ENCODE peak calls at places on chromosomes 13 and 19, in six cellular contexts. I, D, T, Z, L and Y are unnamed samples.

GRCh38 chr19:49447485-49448431 is 3.9 kb downstream of the PIH1D1 start:
- DNase-seq in I (no peak), D (no peak), T (no peak), Z (no peak), L (no peak), Y (no peak)

GRCh38 chr13:111907341-111907880 is 159.5 kb upstream of the SOX1 start:
- DNase-seq in I (no peak), D (no peak), T (peak), Z (no peak), L (no peak), Y (no peak)

GRCh38 chr19:6047741-6048231 is 62.5 kb downstream of the RFX2 start:
- DNase-seq in I (no peak), D (no peak), T (peak), Z (peak), L (peak), Y (no peak)

GRCh38 chr19:32647361-32647760 is 27.6 kb downstream of the ANKRD27 start:
- DNase-seq in I (no peak), D (no peak), T (no peak), Z (no peak), L (no peak), Y (no peak)

GRCh38 chr13:24654741-24655140 is 25.5 kb upstream of the ATP12A start:
- DNase-seq in I (no peak), D (no peak), T (no peak), Z (peak), L (peak), Y (no peak)

GRCh38 chr13:77430377-77430951 is 103.6 kb upstream of the MYCBP2 start:
- DNase-seq in I (no peak), D (no peak), T (no peak), Z (no peak), L (no peak), Y (no peak)

GRCh38 chr19:31110331-31110730 is 238.9 kb downstream of the TSHZ3 start:
- DNase-seq in I (no peak), D (no peak), T (no peak), Z (peak), L (peak), Y (no peak)

GRCh38 chr19:19355606-19356139 is 35.0 kb downstream of the MAU2 start:
- DNase-seq in I (no peak), D (no peak), T (no peak), Z (no peak), L (no peak), Y (no peak)

GRCh38 chr19:2309734-2310362 is 1.9 kb upstream of the LINGO3 start:
- DNase-seq in I (no peak), D (no peak), T (no peak), Z (peak), L (peak), Y (no peak)

GRCh38 chr13:31331051-31331450 is 131.3 kb downstream of the B3GLCT start:
- DNase-seq in I (no peak), D (no peak), T (no peak), Z (no peak), L (no peak), Y (no peak)

GRCh38 chr19:14775855-14776254 is 2.5 kb downstream of the ADGRE2 start:
- DNase-seq in I (no peak), D (no peak), T (no peak), Z (no peak), L (no peak), Y (no peak)

GRCh38 chr13:46149272-46150133 is 32.5 kb downstream of the LCP1 start:
- DNase-seq in I (no peak), D (no peak), T (no peak), Z (peak), L (peak), Y (no peak)

GRCh38 chr13:94020833-94021232 is 458.6 kb downstream of the DCT start:
- DNase-seq in I (no peak), D (no peak), T (no peak), Z (peak), L (peak), Y (no peak)

GRCh38 chr13:60583911-60584753 is 187.1 kb downstream of the TDRD3 start:
- DNase-seq in I (peak), D (no peak), T (no peak), Z (peak), L (peak), Y (no peak)

GRCh38 chr19:47153266-47153665 is 22.6 kb downstream of the SAE1 start:
- DNase-seq in I (no peak), D (no peak), T (no peak), Z (no peak), L (no peak), Y (no peak)

GRCh38 chr19:4878491-4878968 is 11.1 kb upstream of the PLIN3 start:
- DNase-seq in I (no peak), D (no peak), T (no peak), Z (no peak), L (no peak), Y (no peak)

GRCh38 chr13:22252281-22252830 is 581.5 kb downstream of the FGF9 start:
- DNase-seq in I (no peak), D (no peak), T (no peak), Z (no peak), L (no peak), Y (no peak)

GRCh38 chr13:97385854-97386253 is 48.1 kb upstream of the RAP2A start:
- DNase-seq in I (no peak), D (no peak), T (no peak), Z (peak), L (peak), Y (no peak)

GRCh38 chr13:19910336-19911072 is 47.1 kb upstream of the ZMYM5 start:
- DNase-seq in I (no peak), D (no peak), T (no peak), Z (peak), L (peak), Y (no peak)

GRCh38 chr13:32647926-32648325 is 61.7 kb downstream of the PDS5B start:
- DNase-seq in I (no peak), D (no peak), T (no peak), Z (no peak), L (no peak), Y (no peak)

GRCh38 chr13:43537124-43537523 is 249.6 kb downstream of the ENOX1 start:
- DNase-seq in I (no peak), D (no peak), T (no peak), Z (peak), L (peak), Y (no peak)

GRCh38 chr19:15373644-15374043 is 5.9 kb downstream of the AKAP8 start:
- DNase-seq in I (no peak), D (no peak), T (no peak), Z (no peak), L (no peak), Y (no peak)

GRCh38 chr13:75135325-75135825 is 346.6 kb downstream of the TBC1D4 start:
- DNase-seq in I (no peak), D (no peak), T (no peak), Z (peak), L (peak), Y (no peak)

GRCh38 chr13:74132152-74132767 is 1.9 kb downstream of the KLF12 start:
- DNase-seq in I (no peak), D (no peak), T (no peak), Z (peak), L (peak), Y (no peak)

GRCh38 chr13:19596086-19596485 is 34.8 kb upstream of the TPTE2 start:
- DNase-seq in I (no peak), D (no peak), T (no peak), Z (no peak), L (no peak), Y (no peak)

GRCh38 chr19:18651738-18652137 is 14.9 kb downstream of the KLHL26 start:
- DNase-seq in I (no peak), D (no peak), T (no peak), Z (no peak), L (no peak), Y (no peak)

GRCh38 chr19:18650468-18651001 is 13.7 kb downstream of the KLHL26 start:
- DNase-seq in I (no peak), D (no peak), T (peak), Z (peak), L (peak), Y (no peak)

GRCh38 chr13:94342436-94343242 is 136.8 kb downstream of the DCT start:
- DNase-seq in I (no peak), D (no peak), T (no peak), Z (no peak), L (peak), Y (no peak)

GRCh38 chr13:49256841-49257240 is 9.1 kb downstream of the CDADC1 start:
- DNase-seq in I (no peak), D (no peak), T (no peak), Z (peak), L (peak), Y (no peak)

GRCh38 chr19:1472227-1473055 is 6.6 kb downstream of the C19orf25 start:
- DNase-seq in I (no peak), D (no peak), T (no peak), Z (no peak), L (no peak), Y (no peak)

GRCh38 chr19:2021453-2022140 is 6.1 kb upstream of the BTBD2 start:
- DNase-seq in I (no peak), D (no peak), T (no peak), Z (no peak), L (no peak), Y (no peak)

GRCh38 chr13:59746291-59746962 is 417.3 kb downstream of the DIAPH3 start:
- DNase-seq in I (no peak), D (no peak), T (no peak), Z (peak), L (peak), Y (no peak)